ENCODE peak calls at places on chromosome 9, in five cellular contexts. One of them, this sample, is unnamed.

GRCh38 chr9:100473271-100474081 is 527 bp downstream of the TMEFF1 start:
- DNase-seq in kidney: peak
- DNase-seq in MM.1S: peak
- DNase-seq in omental fat pad: no peak
- DNase-seq in WTC11: peak
- DNase-seq in this sample: no peak

GRCh38 chr9:124302921-124303320 is 45.2 kb downstream of the NEK6 start:
- DNase-seq in MM.1S: no peak
- DNase-seq in kidney: no peak
- DNase-seq in omental fat pad: no peak
- DNase-seq in WTC11: no peak
- DNase-seq in this sample: no peak

GRCh38 chr9:135945969-135946368 is 15.2 kb downstream of the UBAC1 start:
- DNase-seq in kidney: peak
- DNase-seq in WTC11: no peak
- DNase-seq in MM.1S: no peak
- DNase-seq in omental fat pad: no peak
- DNase-seq in this sample: no peak

GRCh38 chr9:34992376-34992951 is 2.9 kb downstream of the DNAJB5 start:
- DNase-seq in kidney: peak
- DNase-seq in omental fat pad: peak
- DNase-seq in MM.1S: no peak
- DNase-seq in WTC11: no peak
- DNase-seq in this sample: no peak

GRCh38 chr9:91187965-91188344 is 173.8 kb downstream of the AUH start:
- DNase-seq in MM.1S: no peak
- DNase-seq in WTC11: no peak
- DNase-seq in kidney: no peak
- DNase-seq in omental fat pad: no peak
- DNase-seq in this sample: no peak

GRCh38 chr9:99368341-99369326 is 146.6 kb downstream of the SEC61B start:
- DNase-seq in WTC11: no peak
- DNase-seq in MM.1S: peak
- DNase-seq in omental fat pad: no peak
- DNase-seq in kidney: peak
- DNase-seq in this sample: no peak

GRCh38 chr9:91658513-91659105 is 235.0 kb upstream of the NFIL3 start:
- DNase-seq in kidney: no peak
- DNase-seq in MM.1S: no peak
- DNase-seq in omental fat pad: no peak
- DNase-seq in WTC11: no peak
- DNase-seq in this sample: no peak

GRCh38 chr9:3006917-3007316 is 163.0 kb upstream of the PUM3 start:
- DNase-seq in MM.1S: no peak
- DNase-seq in kidney: no peak
- DNase-seq in omental fat pad: no peak
- DNase-seq in WTC11: no peak
- DNase-seq in this sample: no peak

GRCh38 chr9:16704489-16705111 is 165.9 kb downstream of the BNC2 start:
- DNase-seq in kidney: peak
- DNase-seq in WTC11: peak
- DNase-seq in omental fat pad: no peak
- DNase-seq in MM.1S: no peak
- DNase-seq in this sample: no peak

GRCh38 chr9:3863686-3864085 is 337.9 kb upstream of the RFX3 start:
- DNase-seq in WTC11: no peak
- DNase-seq in kidney: no peak
- DNase-seq in omental fat pad: no peak
- DNase-seq in MM.1S: no peak
- DNase-seq in this sample: no peak

GRCh38 chr9:76718166-76718565 is 46.1 kb upstream of the PCA3 start:
- DNase-seq in omental fat pad: no peak
- DNase-seq in WTC11: peak
- DNase-seq in kidney: no peak
- DNase-seq in MM.1S: no peak
- DNase-seq in this sample: no peak

GRCh38 chr9:6049798-6050197 is 34.4 kb upstream of the RANBP6 start:
- DNase-seq in MM.1S: peak
- DNase-seq in WTC11: peak
- DNase-seq in kidney: no peak
- DNase-seq in omental fat pad: no peak
- DNase-seq in this sample: no peak

GRCh38 chr9:85599540-85600140 is 142.1 kb downstream of the AGTPBP1 start:
- DNase-seq in MM.1S: no peak
- DNase-seq in kidney: no peak
- DNase-seq in WTC11: no peak
- DNase-seq in omental fat pad: no peak
- DNase-seq in this sample: no peak

GRCh38 chr9:124218438-124219289 is 39.1 kb upstream of the NEK6 start:
- DNase-seq in omental fat pad: peak
- DNase-seq in kidney: no peak
- DNase-seq in WTC11: no peak
- DNase-seq in MM.1S: peak
- DNase-seq in this sample: no peak

GRCh38 chr9:34256987-34257585 is 72.0 kb downstream of the KIF24 start:
- DNase-seq in MM.1S: no peak
- DNase-seq in omental fat pad: no peak
- DNase-seq in WTC11: no peak
- DNase-seq in kidney: no peak
- DNase-seq in this sample: no peak

GRCh38 chr9:137878146-137878941 is 762 bp downstream of the CACNA1B start:
- DNase-seq in MM.1S: no peak
- DNase-seq in kidney: no peak
- DNase-seq in WTC11: peak
- DNase-seq in omental fat pad: no peak
- DNase-seq in this sample: peak

GRCh38 chr9:135227641-135228251 is 140.3 kb downstream of the OLFM1 start:
- DNase-seq in omental fat pad: no peak
- DNase-seq in WTC11: peak
- DNase-seq in MM.1S: no peak
- DNase-seq in kidney: peak
- DNase-seq in this sample: no peak

GRCh38 chr9:126844085-126844484 is 16.4 kb upstream of the ZBTB34 start:
- DNase-seq in MM.1S: no peak
- DNase-seq in WTC11: no peak
- DNase-seq in kidney: no peak
- DNase-seq in omental fat pad: no peak
- DNase-seq in this sample: no peak

GRCh38 chr9:35729700-35730485 is 2.1 kb downstream of the TLN1 start:
- DNase-seq in MM.1S: peak
- DNase-seq in omental fat pad: no peak
- DNase-seq in kidney: no peak
- DNase-seq in WTC11: peak
- DNase-seq in this sample: peak

GRCh38 chr9:94613003-94613402 is 19.4 kb upstream of the FBP2 start:
- DNase-seq in MM.1S: no peak
- DNase-seq in kidney: no peak
- DNase-seq in WTC11: no peak
- DNase-seq in omental fat pad: no peak
- DNase-seq in this sample: no peak

GRCh38 chr9:22203371-22204138 is 194.4 kb upstream of the CDKN2B start:
- DNase-seq in kidney: no peak
- DNase-seq in MM.1S: peak
- DNase-seq in omental fat pad: no peak
- DNase-seq in WTC11: no peak
- DNase-seq in this sample: no peak

GRCh38 chr9:35844628-35845301 is 15.7 kb downstream of the TMEM8B start:
- DNase-seq in WTC11: no peak
- DNase-seq in kidney: no peak
- DNase-seq in MM.1S: peak
- DNase-seq in omental fat pad: no peak
- DNase-seq in this sample: no peak

GRCh38 chr9:80699551-80699998 is 989.8 kb downstream of the TLE1 start:
- DNase-seq in kidney: no peak
- DNase-seq in omental fat pad: no peak
- DNase-seq in WTC11: no peak
- DNase-seq in MM.1S: no peak
- DNase-seq in this sample: no peak

DNA sequence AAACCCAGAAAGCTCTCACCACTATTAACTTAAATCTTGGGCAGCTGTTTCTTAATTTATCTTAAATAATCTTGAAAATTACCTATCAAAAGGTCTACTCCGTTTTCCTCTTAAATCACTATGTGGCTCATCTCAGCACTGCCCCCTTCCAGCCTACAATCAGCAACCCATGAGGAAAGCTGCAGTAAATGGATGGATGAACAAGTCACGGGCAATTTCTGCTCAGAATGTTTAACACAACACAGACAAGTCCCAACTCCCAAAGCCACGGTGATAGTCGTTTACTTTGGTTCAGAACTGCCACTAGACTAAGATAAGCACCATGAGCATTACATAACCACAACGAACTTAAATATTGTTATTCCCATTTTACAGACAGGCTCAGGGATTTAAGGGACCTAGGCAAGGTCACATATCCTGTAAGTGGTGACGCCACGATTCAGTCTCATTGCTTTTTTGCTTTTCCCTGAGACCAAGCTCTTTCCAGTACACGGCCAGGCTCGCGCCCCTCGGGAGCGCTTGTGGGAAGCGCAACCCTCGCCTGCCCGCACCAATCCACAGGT is 2.0 kb upstream of the SMIM27 start:
- DNase-seq in MM.1S: no peak
- DNase-seq in omental fat pad: no peak
- DNase-seq in WTC11: no peak
- DNase-seq in kidney: no peak
- DNase-seq in this sample: no peak
- TF ChIP-seq CTCF in MM.1S: no peak
- TF ChIP-seq CTCF in omental fat pad: no peak
- TF ChIP-seq CTCF in WTC11: no peak
- TF ChIP-seq CTCF in kidney: no peak
- TF ChIP-seq CTCF in this sample: no peak

GRCh38 chr9:25003686-25004085 is 458.0 kb upstream of the IZUMO3 start:
- DNase-seq in MM.1S: no peak
- DNase-seq in kidney: no peak
- DNase-seq in WTC11: peak
- DNase-seq in omental fat pad: no peak
- DNase-seq in this sample: no peak
- TF ChIP-seq CTCF in MM.1S: no peak
- TF ChIP-seq CTCF in kidney: no peak
- TF ChIP-seq CTCF in WTC11: peak
- TF ChIP-seq CTCF in omental fat pad: no peak
- TF ChIP-seq CTCF in this sample: no peak

DNA sequence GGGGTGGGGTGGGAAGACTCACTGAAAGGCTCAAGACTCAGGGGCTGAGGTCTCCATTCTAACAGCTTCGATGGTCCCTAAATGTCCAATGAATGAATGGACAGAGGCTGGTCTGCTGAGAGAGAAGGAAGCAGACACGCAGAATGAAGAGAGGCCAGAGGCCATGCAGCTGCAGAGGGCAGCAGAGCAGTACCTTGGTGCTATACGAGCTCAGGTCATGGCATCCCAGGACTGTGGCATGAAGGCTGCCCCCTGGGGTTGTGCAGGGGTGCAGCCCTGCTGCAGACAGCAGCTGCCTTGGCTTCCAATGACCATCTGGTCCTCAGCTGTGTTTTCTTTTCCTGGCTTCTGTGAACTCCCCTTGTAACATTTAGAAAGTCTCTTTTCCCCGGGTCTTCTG is 15.2 kb upstream of the CORO2A start:
- DNase-seq in WTC11: no peak
- DNase-seq in kidney: no peak
- DNase-seq in omental fat pad: no peak
- DNase-seq in MM.1S: no peak
- DNase-seq in this sample: no peak
- TF ChIP-seq CTCF in WTC11: no peak
- TF ChIP-seq CTCF in kidney: no peak
- TF ChIP-seq CTCF in omental fat pad: no peak
- TF ChIP-seq CTCF in MM.1S: no peak
- TF ChIP-seq CTCF in this sample: no peak

GRCh38 chr9:4984571-4985375 is at the start of gene JAK2:
- DNase-seq in kidney: peak
- DNase-seq in WTC11: peak
- DNase-seq in omental fat pad: peak
- DNase-seq in MM.1S: peak
- DNase-seq in this sample: peak
- TF ChIP-seq CTCF in kidney: no peak
- TF ChIP-seq CTCF in WTC11: no peak
- TF ChIP-seq CTCF in omental fat pad: no peak
- TF ChIP-seq CTCF in MM.1S: peak
- TF ChIP-seq CTCF in this sample: peak

GRCh38 chr9:96394832-96395496 is 11.5 kb upstream of the SLC35D2 start:
- DNase-seq in MM.1S: no peak
- DNase-seq in WTC11: no peak
- DNase-seq in kidney: no peak
- DNase-seq in omental fat pad: no peak
- DNase-seq in this sample: no peak

GRCh38 chr9:96400132-96400910 is 16.8 kb upstream of the SLC35D2 start:
- DNase-seq in omental fat pad: no peak
- DNase-seq in MM.1S: no peak
- DNase-seq in WTC11: no peak
- DNase-seq in kidney: no peak
- DNase-seq in this sample: no peak

GRCh38 chr9:96395964-96396363 is 12.5 kb upstream of the SLC35D2 start:
- DNase-seq in kidney: no peak
- DNase-seq in omental fat pad: no peak
- DNase-seq in MM.1S: no peak
- DNase-seq in WTC11: no peak
- DNase-seq in this sample: no peak

GRCh38 chr9:96399335-96399633 is 15.8 kb upstream of the SLC35D2 start:
- DNase-seq in omental fat pad: no peak
- DNase-seq in MM.1S: no peak
- DNase-seq in WTC11: no peak
- DNase-seq in kidney: no peak
- DNase-seq in this sample: no peak

GRCh38 chr9:96398582-96399334 is 15.2 kb upstream of the SLC35D2 start:
- DNase-seq in MM.1S: no peak
- DNase-seq in kidney: no peak
- DNase-seq in omental fat pad: no peak
- DNase-seq in WTC11: no peak
- DNase-seq in this sample: no peak
- TF ChIP-seq CTCF in MM.1S: no peak
- TF ChIP-seq CTCF in kidney: no peak
- TF ChIP-seq CTCF in omental fat pad: no peak
- TF ChIP-seq CTCF in WTC11: no peak
- TF ChIP-seq CTCF in this sample: no peak

DNA sequence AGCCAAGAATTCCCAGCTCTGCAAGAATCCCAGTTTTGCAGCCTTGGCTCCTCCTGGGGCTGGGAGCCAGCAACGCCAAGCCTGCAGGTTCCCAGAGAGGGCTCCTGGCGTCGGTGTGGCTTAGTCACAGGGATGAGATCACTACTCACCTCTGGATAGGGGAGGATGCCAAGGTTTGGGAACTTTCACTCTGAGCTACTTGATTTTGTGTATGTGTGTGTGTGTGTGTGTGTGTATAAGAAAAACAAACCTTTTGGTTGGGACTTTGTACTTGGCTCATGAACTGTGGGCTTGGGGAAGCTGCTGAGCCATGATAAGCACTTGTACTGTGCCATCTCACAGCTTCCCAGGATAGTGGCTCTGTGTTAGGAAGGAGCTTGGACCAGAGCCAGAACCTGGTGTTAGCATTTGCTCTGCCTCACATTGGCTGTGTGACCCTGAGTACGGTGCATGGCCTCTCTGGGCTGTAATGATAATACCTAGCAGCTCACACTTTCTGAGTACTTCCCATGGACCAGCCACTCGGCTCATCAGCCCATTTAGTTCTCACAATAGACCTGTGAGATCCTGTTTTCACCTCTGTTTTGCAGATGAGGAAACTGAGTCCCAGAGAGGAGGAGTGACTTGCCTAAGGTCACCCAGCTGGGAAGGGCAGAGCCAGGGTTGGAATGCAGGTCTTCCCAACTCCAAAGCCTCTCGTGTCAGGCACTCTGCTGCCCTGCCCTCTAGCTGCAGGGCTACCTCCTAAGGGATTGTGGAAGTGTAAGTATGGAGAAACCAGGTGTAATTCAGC is 41.4 kb upstream of the DAB2IP start:
- DNase-seq in WTC11: no peak
- DNase-seq in kidney: peak
- DNase-seq in omental fat pad: no peak
- DNase-seq in MM.1S: no peak
- DNase-seq in this sample: no peak
- TF ChIP-seq CTCF in WTC11: no peak
- TF ChIP-seq CTCF in kidney: no peak
- TF ChIP-seq CTCF in omental fat pad: no peak
- TF ChIP-seq CTCF in MM.1S: no peak
- TF ChIP-seq CTCF in this sample: no peak